ENCODE peak calls at places on chromosomes 12 and 14, in five cellular contexts. Q is astrocyte, N is H9, M is SK-N-SH, C is HepG2. O is an unnamed sample.

GRCh38 chr12:122374707-122375106 is 47.8 kb downstream of the CLIP1 start:
- DNase-seq in C (no peak), N (no peak), M (no peak), Q (no peak), O (no peak)

GRCh38 chr14:75162631-75163030 is 13.8 kb downstream of the TMED10 start:
- DNase-seq in C (no peak), Q (no peak), N (no peak), M (no peak), O (no peak)

GRCh38 chr12:71465794-71466193 is 26.2 kb downstream of the LGR5 start:
- DNase-seq in N (no peak), Q (no peak), C (no peak), M (no peak), O (no peak)

GRCh38 chr14:68952544-68953535 is 26.3 kb downstream of the ACTN1 start:
- DNase-seq in M (peak), N (no peak), Q (peak), C (no peak), O (peak)

GRCh38 chr12:92134638-92135274 is 10.9 kb downstream of the BTG1 start:
- DNase-seq in N (no peak), Q (peak), C (no peak), M (no peak), O (no peak)

GRCh38 chr14:50410016-50410530 is 13.4 kb upstream of the CDKL1 start:
- DNase-seq in N (no peak), M (no peak), Q (no peak), C (no peak), O (no peak)

GRCh38 chr14:74134484-74134883 is 49.7 kb downstream of the LIN52 start:
- DNase-seq in Q (no peak), N (no peak), M (no peak), C (no peak), O (no peak)

GRCh38 chr14:90383731-90384542 is 12.9 kb upstream of the CALM1 start:
- DNase-seq in M (peak), C (peak), Q (peak), N (peak), O (peak)

GRCh38 chr12:52697058-52697582 is 6.2 kb downstream of the KRT77 start:
- DNase-seq in C (no peak), N (no peak), M (no peak), Q (no peak), O (no peak)

GRCh38 chr12:104219908-104220404 is 4.4 kb downstream of the TXNRD1 start:
- DNase-seq in C (peak), N (no peak), M (peak), Q (peak), O (peak)

GRCh38 chr14:90137807-90138206 is 76.0 kb downstream of the KCNK13 start:
- DNase-seq in N (no peak), C (no peak), M (no peak), Q (peak), O (no peak)

GRCh38 chr12:41011939-41012338 is 176.2 kb upstream of the PDZRN4 start:
- DNase-seq in N (no peak), M (no peak), Q (no peak), C (peak), O (no peak)

GRCh38 chr12:9940370-9940769 is 8.2 kb upstream of the CLEC2A start:
- DNase-seq in N (no peak), Q (no peak), C (no peak), M (no peak), O (peak)

GRCh38 chr14:92500491-92500941 is 13.1 kb upstream of the RIN3 start:
- DNase-seq in N (peak), M (no peak), C (peak), Q (no peak), O (no peak)

GRCh38 chr12:78155546-78155945 is 324.9 kb downstream of the NAV3 start:
- DNase-seq in M (no peak), N (no peak), C (no peak), Q (no peak), O (no peak)

GRCh38 chr12:131923260-131923659 is 5.8 kb upstream of the PUS1 start:
- DNase-seq in N (no peak), M (no peak), Q (no peak), C (no peak), O (no peak)

GRCh38 chr12:47975036-47975620 is 11.7 kb downstream of the TMEM106C start:
- DNase-seq in C (no peak), N (no peak), M (no peak), Q (no peak), O (no peak)

GRCh38 chr14:31934767-31935266 is 142.3 kb upstream of the ARHGAP5 start:
- DNase-seq in M (peak), C (peak), N (peak), Q (peak), O (peak)

GRCh38 chr14:49134940-49135339 is 451.2 kb downstream of the RPS29 start:
- DNase-seq in M (peak), C (no peak), N (peak), Q (no peak), O (no peak)

GRCh38 chr12:74539261-74539660 is 1.6 kb downstream of the ATXN7L3B start:
- DNase-seq in M (peak), C (peak), Q (no peak), N (no peak), O (no peak)

GRCh38 chr12:111393700-111394275 is 11.9 kb upstream of the SH2B3 start:
- DNase-seq in N (no peak), C (no peak), M (peak), Q (no peak), O (peak)

GRCh38 chr14:104731249-104731924 is 7.4 kb downstream of the ADSS1 start:
- DNase-seq in Q (no peak), M (peak), N (peak), C (peak), O (peak)

GRCh38 chr14:61197416-61197815 is 83.7 kb downstream of the TMEM30B start:
- DNase-seq in Q (no peak), N (no peak), M (no peak), C (no peak), O (no peak)

GRCh38 chr12:79818856-79819255 is 116.0 kb downstream of the PPP1R12A start:
- DNase-seq in Q (peak), M (no peak), C (no peak), N (no peak), O (no peak)
- H3K9ac ChIP-seq in Q (no peak), M (no peak), C (no peak), N (no peak), O (no peak)

GRCh38 chr12:69523433-69524330 is 53.5 kb downstream of the FRS2 start:
- DNase-seq in N (no peak), M (no peak), Q (no peak), C (no peak), O (no peak)

GRCh38 chr12:69524331-69524630 is 54.1 kb downstream of the FRS2 start:
- DNase-seq in M (no peak), C (no peak), N (no peak), Q (no peak), O (no peak)

GRCh38 chr12:69527506-69528272 is 57.5 kb downstream of the FRS2 start:
- DNase-seq in M (no peak), N (no peak), Q (peak), C (no peak), O (peak)

GRCh38 chr12:69524755-69525509 is 54.7 kb downstream of the FRS2 start:
- DNase-seq in N (no peak), C (no peak), M (no peak), Q (no peak), O (no peak)

DNA sequence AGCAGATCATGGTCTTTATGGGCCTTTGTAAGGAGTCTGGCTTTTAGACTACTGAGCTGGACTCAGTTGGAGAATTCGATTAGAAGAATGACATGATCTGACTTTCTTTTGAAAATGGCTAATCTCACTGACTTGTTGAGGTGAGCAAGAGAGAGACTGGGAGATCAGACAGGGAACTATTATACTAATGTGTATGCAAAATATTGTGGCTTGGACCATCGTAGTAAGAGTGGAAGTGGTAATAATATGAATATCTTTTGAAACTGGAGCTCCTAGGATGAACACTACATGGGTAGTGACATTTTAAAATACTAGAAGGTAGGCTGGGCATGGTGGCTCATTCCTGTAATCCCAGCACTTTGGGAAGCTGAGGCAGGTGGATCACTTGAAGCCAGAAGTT is 56.2 kb upstream of the CCT2 start:
- DNase-seq in Q (no peak), N (no peak), C (no peak), M (no peak), O (no peak)
- H3K9ac ChIP-seq in Q (peak), N (no peak), C (no peak), M (no peak), O (no peak)

GRCh38 chr14:100772607-100773165 is 46.0 kb downstream of the DLK1 start:
- DNase-seq in C (no peak), N (peak), M (no peak), Q (no peak), O (no peak)

GRCh38 chr14:100775351-100775830 is 48.7 kb downstream of the DLK1 start:
- DNase-seq in Q (no peak), M (no peak), N (no peak), C (no peak), O (no peak)

GRCh38 chr14:100773331-100774163 is 46.9 kb downstream of the DLK1 start:
- DNase-seq in C (no peak), M (no peak), Q (no peak), N (peak), O (no peak)

GRCh38 chr14:100775831-100776591 is 49.3 kb downstream of the DLK1 start:
- DNase-seq in M (no peak), Q (no peak), C (no peak), N (no peak), O (no peak)

GRCh38 chr14:100774164-100774537 is 47.5 kb downstream of the DLK1 start:
- DNase-seq in M (no peak), Q (no peak), N (no peak), C (no peak), O (no peak)
- H3K9ac ChIP-seq in M (no peak), Q (no peak), N (no peak), C (no peak), O (no peak)

GRCh38 chr14:106308839-106309389 is 782.5 kb downstream of the TMEM121 start:
- DNase-seq in C (peak), Q (no peak), M (peak), N (peak), O (peak)
- H3K9ac ChIP-seq in C (no peak), Q (no peak), M (no peak), N (no peak), O (no peak)

DNA sequence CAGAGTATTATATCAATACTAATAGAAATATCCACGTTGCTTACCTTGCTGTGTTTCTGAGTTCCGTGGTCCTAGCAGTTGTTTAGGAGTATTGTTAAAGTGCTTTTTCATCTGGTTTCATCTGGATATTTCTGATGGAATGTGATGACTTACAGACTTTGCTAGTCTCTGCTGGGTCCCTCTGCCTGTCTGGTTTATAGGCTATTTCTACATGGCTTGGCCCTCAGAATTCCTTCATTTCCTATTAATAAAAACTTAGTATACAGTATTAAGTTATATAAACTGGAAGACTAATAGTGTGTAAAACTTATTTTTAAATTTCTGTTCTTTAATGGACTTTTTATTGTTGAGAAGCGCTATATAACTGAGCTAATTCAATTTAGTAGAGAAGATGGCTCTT is at the start of gene SMCO3:
- DNase-seq in C (no peak), Q (no peak), N (no peak), M (no peak), O (no peak)
- H3K9ac ChIP-seq in C (no peak), Q (no peak), N (no peak), M (no peak), O (no peak)

DNA sequence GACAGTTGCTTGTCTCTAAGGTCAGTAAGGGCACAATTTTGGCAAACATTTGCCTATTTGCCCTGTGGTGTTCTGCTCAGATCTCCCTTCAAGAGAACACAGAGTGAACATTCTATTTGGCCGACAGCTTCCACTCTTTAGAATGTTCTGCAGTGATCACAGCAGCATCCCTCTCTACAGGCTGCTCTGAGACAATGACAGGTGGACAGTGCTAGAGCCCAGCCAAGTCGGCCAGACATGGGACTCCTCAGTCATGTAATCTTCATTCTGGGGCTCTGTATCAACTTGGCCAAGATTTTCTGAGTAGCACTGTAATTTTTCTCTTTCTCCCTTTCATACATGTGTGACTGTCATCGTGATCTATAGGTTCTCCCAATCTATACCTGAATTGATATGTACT is 34.8 kb downstream of the TIMELESS start:
- DNase-seq in N (no peak), C (no peak), Q (no peak), M (no peak), O (no peak)
- H3K9ac ChIP-seq in N (no peak), C (no peak), Q (no peak), M (no peak), O (no peak)